ENCODE peak calls at places on chromosomes 1 and 21, in six cellular contexts. P, F, X, U, V and H are unnamed samples.
A peak's percentile ranks its signal among the peaks of the same experiment; 100 is the strongest.

GRCh38 chr1:160779662-160780397 is 16.1 kb upstream of the LY9 start:
- DNase-seq in P (no peak), F (no peak), X (no peak), U (peak; percentile 75), V (peak; percentile 77), H (peak; percentile 59)

GRCh38 chr1:186155594-186155993 is 219.5 kb downstream of the TPR start:
- DNase-seq in P (no peak), F (peak; percentile 80), X (no peak), U (no peak), V (no peak), H (peak; percentile 64)

GRCh38 chr1:156897078-156897825 is 3.7 kb downstream of the PEAR1 start:
- DNase-seq in P (no peak), F (peak; percentile 67), X (peak; percentile 57), U (no peak), V (no peak), H (no peak)

GRCh38 chr21:38507374-38507942 is 9.2 kb upstream of the ERG start:
- DNase-seq in P (no peak), F (no peak), X (no peak), U (no peak), V (no peak), H (no peak)

GRCh38 chr1:170674239-170674638 is 10.3 kb downstream of the PRRX1 start:
- DNase-seq in P (no peak), F (peak; percentile 62), X (no peak), U (no peak), V (no peak), H (no peak)

GRCh38 chr1:158145173-158145719 is 35.4 kb upstream of the CD1D start:
- DNase-seq in P (no peak), F (peak; percentile 57), X (peak; percentile 73), U (no peak), V (no peak), H (peak; percentile 37)

GRCh38 chr1:93735722-93736121 is 54.1 kb upstream of the BCAR3 start:
- DNase-seq in P (no peak), F (peak; percentile 90), X (no peak), U (no peak), V (no peak), H (no peak)

GRCh38 chr1:156895927-156896326 is 2.4 kb downstream of the PEAR1 start:
- DNase-seq in P (no peak), F (no peak), X (peak; percentile 8), U (no peak), V (no peak), H (no peak)

GRCh38 chr1:176574756-176575155 is 111.8 kb downstream of the PAPPA2 start:
- DNase-seq in P (no peak), F (no peak), X (no peak), U (no peak), V (no peak), H (no peak)

GRCh38 chr1:56322211-56322610 is 257.2 kb downstream of the PLPP3 start:
- DNase-seq in P (no peak), F (peak; percentile 19), X (no peak), U (no peak), V (no peak), H (no peak)

GRCh38 chr1:168112673-168113305 is 23.9 kb downstream of the GPR161 start:
- DNase-seq in P (no peak), F (peak; percentile 81), X (no peak), U (no peak), V (no peak), H (peak; percentile 12)

GRCh38 chr1:36968730-36969129 is 65.6 kb downstream of the GRIK3 start:
- DNase-seq in P (no peak), F (no peak), X (no peak), U (no peak), V (no peak), H (no peak)

GRCh38 chr1:43900386-43900785 is 33.2 kb upstream of the ARTN start:
- DNase-seq in P (no peak), F (no peak), X (no peak), U (no peak), V (no peak), H (no peak)

GRCh38 chr21:41620982-41621381 is 113.0 kb upstream of the TMPRSS2 start:
- DNase-seq in P (no peak), F (peak; percentile 21), X (no peak), U (no peak), V (no peak), H (no peak)

GRCh38 chr1:1310476-1311053 is 2.2 kb downstream of the PUSL1 start:
- DNase-seq in P (no peak), F (no peak), X (no peak), U (no peak), V (no peak), H (no peak)

GRCh38 chr1:226829105-226829504 is 41.3 kb upstream of the PSEN2 start:
- DNase-seq in P (peak; percentile 64), F (no peak), X (no peak), U (no peak), V (no peak), H (no peak)

GRCh38 chr1:153790282-153790995 is 15.2 kb downstream of the SLC27A3 start:
- DNase-seq in P (peak; percentile 96), F (peak; percentile 84), X (peak; percentile 83), U (no peak), V (peak; percentile 86), H (no peak)

GRCh38 chr21:38646213-38646837 is 148.0 kb upstream of the ERG start:
- DNase-seq in P (no peak), F (peak; percentile 66), X (no peak), U (no peak), V (no peak), H (no peak)

GRCh38 chr21:26719750-26720149 is 125.5 kb downstream of the ADAMTS1 start:
- DNase-seq in P (no peak), F (no peak), X (peak; percentile 70), U (no peak), V (no peak), H (no peak)

GRCh38 chr1:25768999-25769398 is 31.0 kb upstream of the SELENON start:
- DNase-seq in P (no peak), F (no peak), X (no peak), U (no peak), V (no peak), H (no peak)

GRCh38 chr1:59404725-59405124 is 107.8 kb downstream of the FGGY start:
- DNase-seq in P (no peak), F (no peak), X (no peak), U (no peak), V (no peak), H (no peak)

GRCh38 chr1:52825868-52826267 is 16.7 kb upstream of the ZYG11A start:
- DNase-seq in P (no peak), F (peak; percentile 34), X (no peak), U (no peak), V (no peak), H (peak; percentile 8)

GRCh38 chr1:107926436-107927080 is 38.4 kb downstream of the VAV3 start:
- DNase-seq in P (no peak), F (no peak), X (no peak), U (no peak), V (no peak), H (no peak)

DNA sequence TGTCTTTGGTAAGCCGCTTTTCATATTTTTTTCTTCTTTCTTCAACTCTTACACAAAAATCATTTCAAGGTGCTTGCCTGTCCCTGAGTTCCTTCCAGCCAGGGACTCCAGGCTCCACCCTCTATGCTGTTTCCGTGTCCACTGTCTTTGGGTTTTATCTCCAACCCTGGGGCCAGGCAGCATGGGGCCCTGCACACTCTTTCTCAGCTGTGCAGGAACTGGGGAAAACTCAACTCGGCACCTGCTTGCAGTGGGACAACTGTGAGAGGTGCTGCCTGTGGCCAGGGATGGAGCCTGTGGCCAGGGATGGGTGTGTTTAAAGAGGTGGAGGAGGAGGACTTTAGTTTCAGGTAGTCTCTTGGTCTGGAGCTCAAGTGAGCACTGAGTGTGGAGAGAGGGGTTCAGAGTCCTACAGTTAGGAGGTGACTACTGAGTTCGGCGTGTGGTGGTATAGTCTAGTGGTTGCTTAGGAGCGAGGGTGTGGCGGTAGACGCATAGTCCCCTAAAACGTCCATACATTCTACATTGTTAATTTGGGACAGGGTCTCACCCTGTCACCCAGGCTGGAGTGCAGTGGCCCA is 13.4 kb downstream of the TNFRSF8 start:
- DNase-seq in P (no peak), F (no peak), X (no peak), U (no peak), V (peak; percentile 54), H (no peak)
- TF ChIP-seq POLR2A in P (no peak), F (no peak), X (no peak), U (no peak), V (no peak), H (no peak)

DNA sequence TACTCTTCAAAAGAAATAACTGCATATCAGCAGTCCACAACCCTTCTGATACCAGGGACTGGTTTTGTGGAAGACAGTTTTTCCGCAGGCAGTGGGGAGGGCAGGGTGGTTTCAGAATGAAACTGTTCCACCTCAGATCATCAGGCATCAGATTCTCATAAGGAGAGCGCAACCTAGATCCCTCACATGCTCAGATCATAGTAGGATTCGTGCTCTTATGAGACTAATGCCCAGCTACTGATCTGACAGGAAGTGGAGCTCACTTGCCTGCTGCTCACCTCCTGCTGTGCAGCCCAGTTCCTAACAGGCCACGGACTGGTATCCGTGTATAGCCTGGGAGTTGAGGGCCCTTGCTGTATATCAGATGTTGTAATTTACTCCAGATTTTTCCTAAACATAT is 11.5 kb downstream of the RO60 start:
- DNase-seq in P (no peak), F (no peak), X (no peak), U (no peak), V (no peak), H (peak; percentile 28)
- TF ChIP-seq POLR2A in P (no peak), F (no peak), X (no peak), U (peak; percentile 30), V (no peak), H (no peak)

DNA sequence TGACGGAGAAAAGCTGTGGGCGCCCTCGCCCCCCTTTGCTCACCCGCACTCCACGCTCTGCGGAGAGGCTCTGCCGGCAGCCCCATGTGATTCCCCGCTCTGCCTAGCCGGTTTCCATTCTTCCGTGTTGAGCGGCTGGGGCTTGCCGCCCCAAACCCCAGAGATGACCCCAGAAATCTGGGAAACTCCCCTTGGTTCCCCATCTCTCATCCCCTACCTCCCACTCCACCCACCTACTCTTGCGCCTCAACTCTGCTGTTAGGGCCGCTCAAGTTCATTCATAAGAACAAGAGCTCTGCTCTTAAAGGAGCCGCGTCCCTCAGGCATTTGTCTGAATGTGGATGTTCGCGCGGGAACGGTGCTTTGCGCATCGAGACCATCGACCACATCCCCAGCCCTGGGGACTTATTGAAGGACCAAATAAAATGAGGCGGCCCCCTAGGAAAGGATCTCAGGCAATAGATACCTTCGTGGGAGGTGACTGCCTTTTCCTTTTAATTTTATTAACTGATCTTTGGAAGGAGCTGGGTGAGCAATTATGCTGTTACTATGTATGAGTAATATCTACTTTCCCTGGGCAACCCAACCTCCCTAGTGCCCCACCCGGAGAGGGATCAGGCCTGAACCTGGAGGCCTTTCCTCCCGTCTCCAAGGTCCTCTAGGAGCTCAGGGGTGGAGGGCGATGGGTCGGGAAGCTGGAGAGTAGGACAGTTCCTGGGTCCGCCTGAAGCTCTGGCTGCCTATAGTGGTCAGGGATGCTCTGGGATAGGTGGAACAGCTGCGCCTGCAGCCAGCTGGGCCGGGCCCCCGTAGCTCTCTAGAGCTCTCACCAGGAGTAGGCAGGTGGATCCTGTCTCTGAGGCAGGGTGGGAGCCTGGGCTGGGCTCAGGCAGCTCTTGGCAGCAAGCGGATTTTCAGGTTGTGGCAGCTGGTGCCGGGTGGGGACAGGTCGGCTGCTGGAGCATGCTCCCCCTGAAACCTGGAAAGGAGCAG is 898 bp downstream of the MFSD2A start:
- DNase-seq in P (no peak), F (peak; percentile 49), X (no peak), U (no peak), V (no peak), H (no peak)
- TF ChIP-seq POLR2A in P (no peak), F (no peak), X (no peak), U (no peak), V (no peak), H (no peak)

DNA sequence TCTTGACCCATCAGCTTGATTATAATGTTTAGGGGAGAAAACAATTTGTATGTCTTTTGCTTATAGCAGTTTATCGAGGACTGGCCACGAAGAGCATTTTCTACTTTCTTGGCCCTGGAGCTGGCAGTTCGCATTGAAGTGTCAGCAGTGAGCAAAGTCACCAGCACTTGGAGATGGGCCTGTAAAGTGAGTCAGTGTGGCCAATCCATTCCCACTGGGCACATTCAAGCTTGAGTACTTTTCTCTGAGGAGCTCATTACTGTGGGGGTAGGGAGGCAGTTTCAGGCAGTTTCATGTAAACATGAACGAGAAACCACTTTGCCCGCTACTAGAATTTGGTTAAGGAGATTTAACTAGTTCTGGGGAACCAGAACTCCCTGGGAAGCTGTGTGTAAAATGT is 164.8 kb downstream of the PRDM2 start:
- DNase-seq in P (no peak), F (no peak), X (no peak), U (no peak), V (no peak), H (no peak)
- TF ChIP-seq POLR2A in P (no peak), F (no peak), X (no peak), U (no peak), V (no peak), H (no peak)